ENCODE peak calls at places on chromosome 15, in four cellular contexts. P is endothelial cell, M is AG10803, L is OCI-LY7. A is an unnamed sample.

GRCh38 chr15:63166219-63166618 is 8.9 kb upstream of the RPS27L start:
- DNase-seq in L (peak), P (no peak), M (peak), A (no peak)

GRCh38 chr15:38216763-38217162 is 35.9 kb upstream of the SPRED1 start:
- DNase-seq in P (no peak), M (no peak), L (no peak), A (no peak)

GRCh38 chr15:85899927-85900326 is 105.2 kb upstream of the KLHL25 start:
- DNase-seq in P (no peak), L (no peak), M (no peak), A (no peak)

GRCh38 chr15:92845109-92845508 is 55.0 kb upstream of the CHD2 start:
- DNase-seq in L (peak), M (peak), P (no peak), A (no peak)

GRCh38 chr15:40743466-40743865 is 11.6 kb downstream of the RMDN3 start:
- DNase-seq in M (no peak), P (no peak), L (no peak), A (no peak)

GRCh38 chr15:40006646-40007045 is 32.3 kb downstream of the SRP14 start:
- DNase-seq in M (peak), L (no peak), P (no peak), A (no peak)

GRCh38 chr15:42461261-42461660 is 29.7 kb downstream of the ZNF106 start:
- DNase-seq in P (no peak), L (no peak), M (no peak), A (no peak)

GRCh38 chr15:38072007-38072506 is 137.6 kb downstream of the TMCO5A start:
- DNase-seq in M (no peak), L (no peak), P (no peak), A (no peak)

GRCh38 chr15:80173022-80173759 is 20.4 kb downstream of the FAH start:
- DNase-seq in L (peak), M (peak), P (peak), A (peak)

GRCh38 chr15:25478313-25478712 is 39.5 kb upstream of the UBE3A start:
- DNase-seq in M (no peak), L (no peak), P (no peak), A (no peak)

GRCh38 chr15:45205192-45205591 is 17.4 kb upstream of the SHF start:
- DNase-seq in L (peak), M (peak), P (peak), A (peak)

DNA sequence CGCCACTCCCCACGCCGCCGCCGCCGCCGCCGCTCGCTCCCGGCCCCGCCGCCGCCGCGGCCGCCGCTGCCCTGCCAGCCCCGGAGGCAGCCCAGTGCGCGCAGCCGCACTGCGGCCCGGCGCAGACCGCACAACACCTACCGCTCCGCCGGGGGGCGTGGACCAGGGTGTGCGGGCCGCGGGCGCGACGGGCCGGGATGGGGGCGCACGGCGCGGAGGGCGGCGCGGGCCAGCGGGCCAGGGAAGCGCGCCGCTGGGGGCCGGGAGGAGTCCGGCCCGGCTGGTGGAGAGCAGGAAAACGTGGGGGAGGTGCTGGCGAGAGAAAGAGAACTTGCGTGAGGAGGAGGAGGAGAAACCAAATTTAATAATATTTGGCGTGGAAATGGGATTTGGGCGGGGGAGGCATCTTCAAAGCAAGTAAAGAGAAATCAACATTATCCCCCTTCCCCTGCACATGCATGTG is at the start of gene RFX7:
- DNase-seq in L (peak), M (peak), P (peak), A (peak)
- TF ChIP-seq CTCF in L (no peak), M (no peak), P (no peak), A (no peak)

DNA sequence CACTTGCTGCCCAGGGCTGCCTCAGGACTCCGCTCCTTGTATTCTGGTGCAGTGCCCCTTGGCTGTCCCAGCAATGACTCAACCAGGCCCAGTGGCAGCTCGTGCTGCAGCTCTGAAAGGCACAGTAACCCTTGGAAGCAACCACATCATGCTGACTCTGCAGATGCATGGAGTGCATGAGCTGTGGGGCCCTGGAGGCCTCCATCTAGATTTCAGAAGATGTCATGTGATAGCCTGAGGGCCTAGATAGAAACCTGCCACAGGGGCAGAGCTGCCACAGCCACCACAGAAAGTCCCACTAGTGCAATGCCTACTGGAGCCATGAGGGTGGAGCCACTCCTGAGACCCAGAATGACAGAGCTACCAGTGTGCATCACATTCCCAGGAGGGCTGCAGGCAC is 117.1 kb upstream of the SMAD3 start:
- DNase-seq in L (no peak), M (peak), P (no peak), A (no peak)
- TF ChIP-seq CTCF in L (no peak), M (no peak), P (no peak), A (no peak)

GRCh38 chr15:33678606-33679005 is 289.7 kb upstream of the CHRM5 start:
- DNase-seq in M (no peak), P (peak), L (no peak), A (no peak)

GRCh38 chr15:33671456-33671855 is 296.8 kb upstream of the CHRM5 start:
- DNase-seq in L (peak), M (no peak), P (no peak), A (no peak)

GRCh38 chr15:33670567-33670966 is 297.7 kb upstream of the CHRM5 start:
- DNase-seq in M (no peak), L (peak), P (no peak), A (no peak)

GRCh38 chr15:33679065-33679464 is 289.2 kb upstream of the CHRM5 start:
- DNase-seq in L (peak), P (no peak), M (no peak), A (no peak)

GRCh38 chr15:33675246-33675645 is 293.1 kb upstream of the CHRM5 start:
- DNase-seq in M (peak), L (peak), P (no peak), A (no peak)
- TF ChIP-seq CTCF in M (peak), L (peak), P (peak), A (no peak)

DNA sequence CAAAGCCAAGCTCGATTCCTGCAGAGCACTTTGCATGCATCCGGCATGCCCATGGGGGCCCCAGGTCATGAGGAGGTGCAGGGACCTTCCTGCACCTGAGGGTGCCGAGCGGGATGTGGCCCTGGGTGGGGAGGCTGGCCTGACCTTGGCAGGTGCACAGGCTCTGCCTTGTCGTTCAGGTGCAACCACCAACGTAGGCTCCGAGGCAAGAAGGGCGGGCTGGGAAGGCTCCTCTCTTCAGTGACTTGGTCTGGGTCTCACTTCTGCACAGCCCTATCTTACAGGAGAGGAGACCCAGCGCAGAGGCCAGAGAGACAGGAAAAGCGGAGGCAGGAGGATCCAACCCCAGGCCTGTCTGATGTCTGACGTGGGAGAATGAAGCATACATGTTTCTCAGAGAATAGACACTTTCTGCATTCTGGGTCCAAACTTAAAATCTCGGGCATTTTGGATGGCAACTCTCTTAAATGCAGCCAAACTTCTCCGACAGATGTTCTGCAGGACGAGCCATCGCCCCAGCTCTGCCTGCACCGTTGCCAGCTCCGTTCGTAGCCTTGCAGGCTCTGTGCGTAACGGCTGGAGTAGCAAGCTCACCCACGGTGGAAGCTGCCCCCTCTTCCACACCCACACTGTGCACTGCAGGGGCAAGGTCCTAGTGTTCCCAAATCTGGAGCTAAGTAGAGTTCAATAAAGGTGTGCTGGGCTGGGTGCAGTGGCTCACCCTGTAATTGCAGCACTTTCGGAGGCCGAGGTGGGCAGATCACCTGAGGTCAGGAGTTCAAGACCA is 60.8 kb upstream of the SNRPA1 start:
- DNase-seq in M (no peak), P (no peak), L (no peak), A (no peak)
- TF ChIP-seq CTCF in M (no peak), P (no peak), L (no peak), A (no peak)